ENCODE peak calls at places on chromosomes 11 and 22, in ten cellular contexts. E is natural killer cell, J is heart right ventricle, N is sigmoid colon, D is RWPE2, Z is cardiac muscle cell, Y is mesothelial cell of epicardium, X is nephron progenitor cell, P is body of pancreas, A is fibroblast of pulmonary artery. T is an unnamed sample.
A peak's percentile ranks its signal among the peaks of the same experiment; 100 is the strongest.

GRCh38 chr11:61362542-61362875 is 335 bp downstream of the TMEM138 start:
- DNase-seq in D (no peak), A (peak; percentile 55), J (no peak), P (peak; percentile 39), Z (peak; percentile 67), X (peak; percentile 14), Y (no peak), N (no peak), E (no peak), T (peak; percentile 63)

GRCh38 chr11:116193321-116194114 is 579.3 kb downstream of the BUD13 start:
- DNase-seq in P (peak; percentile 65), Z (peak; percentile 78), N (peak; percentile 68), Y (peak; percentile 61), J (no peak), E (no peak), D (no peak), X (peak; percentile 65), A (peak; percentile 55), T (no peak)

GRCh38 chr22:30392661-30393321 is 4.0 kb upstream of the SEC14L2 start:
- DNase-seq in J (no peak), Z (no peak), E (no peak), A (no peak), P (no peak), Y (no peak), X (peak; percentile 46), D (no peak), N (no peak), T (no peak)

GRCh38 chr11:10680956-10681487 is 12.5 kb downstream of the IRAG1 start:
- DNase-seq in E (no peak), D (no peak), Z (no peak), N (no peak), A (no peak), P (no peak), Y (no peak), X (no peak), J (no peak), T (no peak)

GRCh38 chr11:33290319-33290718 is 33.1 kb downstream of the HIPK3 start:
- DNase-seq in Y (no peak), X (no peak), A (no peak), J (no peak), P (no peak), E (no peak), D (no peak), N (no peak), Z (no peak), T (no peak)

GRCh38 chr11:38971141-38971540 is 2373.1 kb upstream of the RAG2 start:
- DNase-seq in A (no peak), Y (no peak), N (no peak), Z (no peak), E (no peak), J (no peak), X (no peak), P (no peak), D (no peak), T (no peak)

GRCh38 chr11:33540946-33541915 is 159.4 kb downstream of the C11orf91 start:
- DNase-seq in D (no peak), Y (no peak), Z (no peak), N (no peak), E (no peak), J (no peak), P (no peak), X (no peak), A (no peak), T (no peak)

GRCh38 chr11:70205049-70205725 is 2.1 kb downstream of the FADD start:
- DNase-seq in Y (no peak), D (no peak), Z (peak; percentile 14), X (no peak), E (no peak), N (no peak), A (peak; percentile 35), J (no peak), P (no peak), T (no peak)

GRCh38 chr11:118635237-118635591 is 27.8 kb downstream of the PHLDB1 start:
- DNase-seq in E (no peak), P (no peak), N (no peak), Z (no peak), X (peak; percentile 41), D (no peak), A (no peak), Y (no peak), J (no peak), T (peak; percentile 22)

DNA sequence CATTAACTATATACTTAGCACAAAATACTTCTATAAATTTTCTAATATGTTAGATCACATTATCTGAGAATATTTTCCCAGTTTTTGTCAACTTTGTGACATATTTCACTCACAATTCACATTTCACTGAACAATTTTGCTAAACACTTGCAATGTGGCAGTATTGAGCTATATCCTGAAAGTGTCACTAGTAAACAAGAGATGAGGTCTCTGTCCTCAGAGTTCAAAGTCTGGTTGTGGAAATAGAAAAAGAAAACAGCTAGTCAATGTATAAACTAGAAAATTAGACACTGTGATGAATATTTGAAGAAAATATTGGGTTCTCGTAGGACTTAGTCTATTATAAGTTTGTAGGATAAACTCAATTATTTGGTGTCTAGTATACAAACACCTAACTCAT is 87.4 kb upstream of the CHORDC1 start:
- DNase-seq in A (no peak), J (no peak), P (no peak), E (no peak), Y (no peak), D (no peak), N (no peak), Z (no peak), X (no peak), T (no peak)
- TF ChIP-seq CTCF in A (no peak), J (no peak), P (no peak), E (no peak), Y (no peak), D (no peak), N (no peak), Z (no peak), X (no peak), T (no peak)

GRCh38 chr11:62545437-62546243 is 966 bp downstream of the AHNAK start:
- DNase-seq in J (peak; percentile 97), E (no peak), Z (peak; percentile 97), Y (peak; percentile 96), N (peak; percentile 97), D (peak; percentile 94), P (peak; percentile 84), A (peak; percentile 97), X (peak; percentile 80), T (peak; percentile 81)
- TF ChIP-seq CTCF in J (no peak), E (no peak), Z (peak; percentile 15), Y (no peak), N (no peak), D (peak; percentile 1), P (no peak), A (peak; percentile 2), X (no peak), T (no peak)

GRCh38 chr11:64227405-64227956 is 1.4 kb downstream of the NUDT22 start:
- DNase-seq in Y (no peak), A (no peak), D (no peak), Z (peak; percentile 36), X (no peak), P (peak; percentile 49), E (no peak), J (no peak), N (peak; percentile 64), T (no peak)

GRCh38 chr11:64226507-64227051 is 505 bp downstream of the NUDT22 start:
- DNase-seq in Z (no peak), J (peak; percentile 67), A (no peak), E (peak; percentile 54), X (no peak), P (peak; percentile 83), Y (no peak), D (no peak), N (peak; percentile 80), T (peak; percentile 68)

GRCh38 chr11:64224151-64224890 is 1.7 kb downstream of the TRPT1 start:
- DNase-seq in A (no peak), N (peak; percentile 68), Z (no peak), X (no peak), P (peak; percentile 2), E (no peak), D (peak; percentile 75), J (no peak), Y (no peak), T (no peak)

GRCh38 chr11:64224891-64225607 is 937 bp downstream of the TRPT1 start:
- DNase-seq in D (no peak), X (no peak), P (no peak), E (no peak), J (no peak), Y (no peak), A (no peak), Z (no peak), N (peak; percentile 70), T (no peak)

DNA sequence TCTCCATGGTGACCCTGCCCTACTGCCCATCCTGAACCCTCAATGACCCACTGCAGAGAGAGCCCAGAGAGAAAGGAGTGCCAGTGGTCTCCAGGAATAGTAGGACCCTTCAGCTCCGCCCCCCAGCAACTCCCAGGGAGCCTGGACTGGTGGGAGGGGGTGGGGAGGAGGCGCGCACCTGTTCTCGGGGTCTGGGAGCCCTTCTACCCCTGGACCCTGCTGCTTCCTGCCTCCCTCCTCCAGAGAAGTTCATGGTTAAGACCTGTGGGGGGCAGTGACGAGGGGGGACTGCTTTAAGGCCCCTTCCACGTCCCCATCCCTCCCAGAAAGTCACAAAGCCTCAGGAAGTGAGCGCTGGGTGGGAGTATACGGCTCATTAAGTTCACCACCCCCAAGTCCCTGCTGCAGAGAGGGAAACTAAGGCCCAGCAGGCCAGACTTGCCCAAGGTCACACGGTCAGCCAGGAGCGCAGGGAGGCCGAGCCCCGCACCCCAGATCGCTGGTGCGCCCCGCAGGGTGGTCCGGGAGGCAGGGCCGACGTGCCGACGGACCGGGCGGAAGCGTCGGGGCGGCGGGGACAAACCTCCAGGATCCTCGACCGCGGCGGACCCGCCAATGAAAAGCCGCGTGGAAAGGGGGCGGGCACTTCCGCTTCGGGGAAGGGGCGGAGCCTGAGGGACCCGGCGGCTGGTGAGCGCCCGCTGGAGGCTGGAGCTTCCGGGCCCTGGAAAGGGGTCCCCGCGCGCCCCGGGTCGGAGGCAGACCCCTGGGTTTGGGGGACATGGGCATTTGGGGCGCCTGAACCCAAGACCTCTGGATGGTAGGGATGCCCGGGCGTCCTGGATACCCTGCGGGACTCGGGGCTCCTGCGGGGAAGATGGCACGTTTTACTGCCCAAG is at the start of the genes NUDT22 and TRPT1:
- DNase-seq in N (peak; percentile 96), X (peak; percentile 96), Z (peak; percentile 80), J (peak; percentile 93), P (peak; percentile 92), E (peak; percentile 93), D (peak; percentile 77), A (peak; percentile 69), Y (peak; percentile 89), T (peak; percentile 87)
- TF ChIP-seq CTCF in N (no peak), X (peak; percentile 18), Z (peak; percentile 24), J (no peak), P (no peak), E (peak; percentile 62), D (peak; percentile 43), A (peak; percentile 22), Y (no peak), T (peak; percentile 31)

DNA sequence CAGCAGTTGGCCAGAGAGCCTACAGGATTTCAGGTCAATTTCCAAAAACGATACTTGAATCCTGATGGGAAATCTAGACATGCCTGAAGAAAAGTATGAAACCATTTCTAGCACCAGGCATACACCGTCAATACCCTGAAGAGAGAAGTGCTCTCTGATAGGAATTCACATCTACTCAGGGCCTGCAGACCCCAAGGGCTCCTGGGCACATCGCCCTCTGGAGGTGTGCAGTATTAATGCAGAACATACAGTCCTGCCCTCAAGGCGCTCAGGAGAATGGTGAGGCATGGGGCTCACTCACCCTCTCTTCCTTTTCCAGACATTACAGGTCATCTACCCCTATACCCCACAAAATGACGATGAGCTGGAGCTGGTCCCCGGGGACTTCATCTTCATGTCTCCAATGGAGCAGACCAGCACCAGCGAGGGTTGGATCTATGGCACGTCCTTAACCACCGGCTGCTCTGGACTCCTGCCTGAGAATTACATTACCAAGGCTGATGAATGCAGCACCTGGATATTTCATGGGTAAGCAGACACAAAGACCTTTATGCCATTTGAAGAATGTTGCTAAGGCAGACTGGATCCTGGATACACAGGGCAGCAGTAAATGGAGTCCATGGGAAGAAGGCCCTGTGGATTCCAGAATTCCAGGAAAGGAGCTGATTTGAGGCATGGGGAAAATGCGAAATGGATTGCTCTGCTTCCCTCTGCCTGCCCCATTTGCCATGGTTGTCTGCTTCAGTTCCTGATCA is 49.3 kb upstream of the CRTAM start:
- DNase-seq in X (no peak), D (no peak), E (no peak), P (no peak), J (no peak), Z (no peak), N (no peak), Y (no peak), A (no peak), T (no peak)
- TF ChIP-seq CTCF in X (no peak), D (peak; percentile 8), E (no peak), P (no peak), J (no peak), Z (no peak), N (no peak), Y (no peak), A (peak; percentile 6), T (no peak)